ENCODE peak calls at places on chromosome 7, in five cellular contexts. I is skeletal muscle cell, R is bronchial epithelial cell, Z is A673, D is right cardiac atrium. G is an unnamed sample.
A peak's percentile ranks its signal among the peaks of the same experiment; 100 is the strongest.

GRCh38 chr7:98294798-98295382 is 13.4 kb downstream of the BRI3 start:
- DNase-seq in I (no peak), R (peak; percentile 49), Z (peak; percentile 72), D (no peak), G (no peak)

GRCh38 chr7:105916603-105917002 is 40.2 kb upstream of the ATXN7L1 start:
- DNase-seq in I (no peak), R (peak; percentile 6), Z (no peak), D (no peak), G (no peak)

GRCh38 chr7:35905555-35905954 is 104.7 kb downstream of the SEPTIN7 start:
- DNase-seq in I (no peak), R (peak; percentile 76), Z (no peak), D (no peak), G (no peak)

GRCh38 chr7:139699640-139700504 is 77.9 kb downstream of the HIPK2 start:
- DNase-seq in I (no peak), R (no peak), Z (no peak), D (no peak), G (no peak)

GRCh38 chr7:97555845-97556431 is 175.9 kb upstream of the TAC1 start:
- DNase-seq in I (no peak), R (peak; percentile 22), Z (no peak), D (no peak), G (peak; percentile 71)

GRCh38 chr7:50212666-50213621 is 91.6 kb upstream of the IKZF1 start:
- DNase-seq in I (no peak), R (no peak), Z (no peak), D (no peak), G (no peak)

GRCh38 chr7:16007911-16008310 is 321.4 kb upstream of the MEOX2 start:
- DNase-seq in I (no peak), R (no peak), Z (peak; percentile 14), D (no peak), G (no peak)

GRCh38 chr7:69814421-69814962 is 216.2 kb downstream of the AUTS2 start:
- DNase-seq in I (no peak), R (no peak), Z (no peak), D (peak; percentile 77), G (no peak)

GRCh38 chr7:2638224-2638991 is 6.6 kb downstream of the TTYH3 start:
- DNase-seq in I (no peak), R (no peak), Z (no peak), D (peak; percentile 83), G (no peak)

GRCh38 chr7:138553805-138554204 is 93.7 kb downstream of the TRIM24 start:
- DNase-seq in I (no peak), R (no peak), Z (no peak), D (no peak), G (no peak)

GRCh38 chr7:70693690-70694356 is 438.1 kb upstream of the GALNT17 start:
- DNase-seq in I (no peak), R (no peak), Z (peak; percentile 73), D (peak; percentile 92), G (no peak)

GRCh38 chr7:137454169-137455166 is 110.9 kb upstream of the PTN start:
- DNase-seq in I (no peak), R (peak; percentile 44), Z (peak; percentile 59), D (peak; percentile 81), G (peak; percentile 10)

GRCh38 chr7:44216019-44216418 is 15.2 kb downstream of the YKT6 start:
- DNase-seq in I (no peak), R (no peak), Z (no peak), D (no peak), G (no peak)

GRCh38 chr7:30562909-30563308 is 31.8 kb upstream of the GARS1 start:
- DNase-seq in I (no peak), R (no peak), Z (no peak), D (no peak), G (no peak)

GRCh38 chr7:105450177-105450861 is 61.6 kb upstream of the SRPK2 start:
- DNase-seq in I (no peak), R (no peak), Z (no peak), D (no peak), G (no peak)

GRCh38 chr7:16205481-16205880 is 215.9 kb downstream of the CRPPA start:
- DNase-seq in I (no peak), R (no peak), Z (no peak), D (no peak), G (no peak)

GRCh38 chr7:24401628-24402593 is 117.9 kb downstream of the NPY start:
- DNase-seq in I (no peak), R (peak; percentile 55), Z (peak; percentile 41), D (no peak), G (peak; percentile 13)

GRCh38 chr7:100983451-100984187 is 14.3 kb downstream of the MUC12 start:
- DNase-seq in I (peak; percentile 4), R (peak; percentile 73), Z (no peak), D (no peak), G (peak; percentile 81)

GRCh38 chr7:11109659-11110058 is 136.0 kb downstream of the PHF14 start:
- DNase-seq in I (no peak), R (no peak), Z (no peak), D (no peak), G (no peak)

GRCh38 chr7:138886501-138886917 is 88.5 kb upstream of the ATP6V0A4 start:
- DNase-seq in I (no peak), R (peak; percentile 60), Z (peak; percentile 84), D (no peak), G (peak; percentile 35)

GRCh38 chr7:127588697-127589482 is 679 bp downstream of the ARF5 start:
- DNase-seq in I (no peak), R (peak; percentile 41), Z (peak; percentile 76), D (peak; percentile 72), G (no peak)

GRCh38 chr7:22781230-22781711 is 41.4 kb downstream of the TOMM7 start:
- DNase-seq in I (peak; percentile 55), R (peak; percentile 55), Z (no peak), D (no peak), G (no peak)

GRCh38 chr7:110001254-110001938 is 1089.5 kb upstream of the LRRN3 start:
- DNase-seq in I (no peak), R (no peak), Z (no peak), D (no peak), G (no peak)

GRCh38 chr7:12827219-12827821 is 139.9 kb downstream of the ARL4A start:
- DNase-seq in I (no peak), R (peak; percentile 75), Z (no peak), D (no peak), G (no peak)

GRCh38 chr7:147759327-147759943 is 831.1 kb upstream of the C7orf33 start:
- DNase-seq in I (no peak), R (no peak), Z (no peak), D (no peak), G (no peak)

GRCh38 chr7:20217193-20217948 is at the start of gene MACC1:
- DNase-seq in I (no peak), R (peak; percentile 95), Z (no peak), D (peak; percentile 21), G (peak; percentile 13)

GRCh38 chr7:91912500-91912899 is 28.2 kb upstream of the AKAP9 start:
- DNase-seq in I (peak; percentile 20), R (no peak), Z (peak; percentile 22), D (no peak), G (no peak)

GRCh38 chr7:7653568-7654187 is 13.1 kb downstream of the UMAD1 start:
- DNase-seq in I (no peak), R (peak; percentile 7), Z (peak; percentile 48), D (no peak), G (no peak)

GRCh38 chr7:132500727-132501410 is 75.4 kb downstream of the PLXNA4 start:
- DNase-seq in I (no peak), R (no peak), Z (no peak), D (peak; percentile 92), G (peak; percentile 22)

GRCh38 chr7:25456467-25457171 is 228.3 kb upstream of the NPVF start:
- DNase-seq in I (no peak), R (no peak), Z (no peak), D (peak; percentile 80), G (peak; percentile 96)

GRCh38 chr7:64098-64521 is 128.3 kb upstream of the FAM20C start:
- DNase-seq in I (peak; percentile 29), R (peak; percentile 53), Z (peak; percentile 45), D (peak; percentile 88), G (no peak)

GRCh38 chr7:140304071-140304799 is 94.1 kb downstream of the SLC37A3 start:
- DNase-seq in I (no peak), R (peak; percentile 26), Z (peak; percentile 31), D (no peak), G (no peak)

GRCh38 chr7:111642373-111642772 is 80.1 kb upstream of the IMMP2L start:
- DNase-seq in I (no peak), R (no peak), Z (no peak), D (no peak), G (no peak)

GRCh38 chr7:120931243-120931642 is 19.3 kb upstream of the ING3 start:
- DNase-seq in I (no peak), R (peak; percentile 62), Z (no peak), D (no peak), G (no peak)

GRCh38 chr7:140079121-140079536 is 16.4 kb upstream of the PARP12 start:
- DNase-seq in I (peak; percentile 49), R (no peak), Z (no peak), D (no peak), G (no peak)

GRCh38 chr7:105429746-105430612 is 41.3 kb upstream of the SRPK2 start:
- DNase-seq in I (no peak), R (peak; percentile 63), Z (peak; percentile 93), D (peak; percentile 58), G (peak; percentile 74)

GRCh38 chr7:27175005-27175625 is 995 bp upstream of the HOXA10 start:
- DNase-seq in I (no peak), R (no peak), Z (no peak), D (peak; percentile 3), G (peak; percentile 96)
- H3K4me3 ChIP-seq in I (peak overlapping the region; percentile 78), R (no peak overlapping the region), Z (no peak overlapping the region), D (no peak overlapping the region), G (no peak overlapping the region)

GRCh38 chr7:129947701-129948100 is 5.1 kb downstream of the UBE2H start:
- DNase-seq in I (no peak), R (no peak), Z (no peak), D (no peak), G (no peak)
- H3K4me3 ChIP-seq in I (no peak overlapping the region), R (no peak overlapping the region), Z (no peak overlapping the region), D (no peak overlapping the region), G (no peak overlapping the region)

DNA sequence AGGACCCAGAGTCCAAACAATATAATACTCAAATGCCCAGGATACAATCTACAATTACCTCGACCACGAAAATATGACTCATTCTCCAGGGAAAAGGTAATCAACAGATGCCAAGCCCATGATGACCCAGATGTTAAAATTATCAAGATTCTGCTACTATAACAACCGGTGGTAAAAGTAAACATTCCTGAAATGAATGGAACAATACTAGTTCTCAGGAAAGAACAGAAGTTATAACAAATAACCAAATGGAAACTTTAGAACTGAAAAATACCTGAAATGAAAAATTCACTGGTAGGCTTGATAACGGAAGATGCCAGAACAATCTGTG is 34.1 kb upstream of the GUSB start:
- DNase-seq in I (no peak), R (peak; percentile 79), Z (no peak), D (no peak), G (no peak)
- H3K4me3 ChIP-seq in I (no peak overlapping the region), R (no peak overlapping the region), Z (no peak overlapping the region), D (no peak overlapping the region), G (no peak overlapping the region)

GRCh38 chr7:157022681-157023588 is 12.5 kb upstream of the MNX1 start:
- DNase-seq in I (no peak), R (no peak), Z (no peak), D (no peak), G (peak; percentile 67)
- H3K4me3 ChIP-seq in I (no peak overlapping the region), R (no peak overlapping the region), Z (no peak overlapping the region), D (no peak overlapping the region), G (peak overlapping the region; percentile 6)

G was measured in LNCaP clone FGC.